ENCODE peak calls at places on chromosome 15, in ten cellular contexts. G, B, V, Y, Z, E, C, M, U and A are unnamed samples. For H3K27me3, the result is how much of the 10 kb centered on the place peaks cover.

GRCh38 chr15:58882243-58882642 is 51.2 kb downstream of the SLTM start:
- DNase-seq in G (no peak), B (no peak), V (no peak), Y (no peak), Z (no peak), E (no peak), C (no peak), M (no peak), U (no peak), A (no peak)

GRCh38 chr15:75232252-75232813 is 25.8 kb upstream of the GOLGA6C start:
- DNase-seq in G (no peak), B (no peak), V (peak), Y (no peak), Z (no peak), E (no peak), C (no peak), M (no peak), U (no peak), A (no peak)

GRCh38 chr15:29058903-29059539 is 173.2 kb downstream of the APBA2 start:
- DNase-seq in G (no peak), B (no peak), V (no peak), Y (no peak), Z (no peak), E (no peak), C (no peak), M (no peak), U (no peak), A (no peak)

GRCh38 chr15:101675015-101675414 is 22.8 kb upstream of the TM2D3 start:
- DNase-seq in G (no peak), B (no peak), V (no peak), Y (peak), Z (peak), E (peak), C (no peak), M (peak), U (no peak), A (peak)

GRCh38 chr15:96064351-96064756 is 266.1 kb upstream of the NR2F2 start:
- DNase-seq in G (no peak), B (no peak), V (no peak), Y (no peak), Z (peak), E (no peak), C (no peak), M (peak), U (no peak), A (peak)

GRCh38 chr15:82680200-82681102 is 29.2 kb downstream of the AP3B2 start:
- DNase-seq in G (no peak), B (peak), V (peak), Y (no peak), Z (no peak), E (no peak), C (peak), M (no peak), U (no peak), A (no peak)

GRCh38 chr15:85871545-85871944 is 76.8 kb upstream of the KLHL25 start:
- DNase-seq in G (no peak), B (no peak), V (no peak), Y (no peak), Z (no peak), E (no peak), C (no peak), M (no peak), U (no peak), A (no peak)

GRCh38 chr15:37709669-37710068 is 224.8 kb upstream of the TMCO5A start:
- DNase-seq in G (no peak), B (no peak), V (no peak), Y (no peak), Z (no peak), E (no peak), C (no peak), M (no peak), U (no peak), A (no peak)

GRCh38 chr15:69059170-69059943 is 44.9 kb downstream of the NOX5 start:
- DNase-seq in G (peak), B (peak), V (peak), Y (peak), Z (peak), E (peak), C (peak), M (peak), U (peak), A (peak)

GRCh38 chr15:87752250-87752951 is 504.1 kb downstream of the NTRK3 start:
- DNase-seq in G (no peak), B (no peak), V (no peak), Y (peak), Z (peak), E (peak), C (no peak), M (peak), U (no peak), A (peak)

GRCh38 chr15:25875551-25875950 is 12.4 kb upstream of the ATP10A start:
- DNase-seq in G (no peak), B (no peak), V (no peak), Y (no peak), Z (no peak), E (no peak), C (no peak), M (no peak), U (no peak), A (no peak)

GRCh38 chr15:78225783-78226541 is 8.4 kb downstream of the ACSBG1 start:
- DNase-seq in G (no peak), B (no peak), V (no peak), Y (peak), Z (no peak), E (peak), C (no peak), M (no peak), U (no peak), A (peak)

GRCh38 chr15:75042730-75043508 is 19.5 kb downstream of the PPCDC start:
- DNase-seq in G (peak), B (no peak), V (peak), Y (peak), Z (peak), E (peak), C (peak), M (no peak), U (peak), A (peak)

GRCh38 chr15:92805080-92805708 is 94.9 kb upstream of the CHD2 start:
- DNase-seq in G (no peak), B (no peak), V (no peak), Y (no peak), Z (peak), E (no peak), C (no peak), M (no peak), U (no peak), A (no peak)

DNA sequence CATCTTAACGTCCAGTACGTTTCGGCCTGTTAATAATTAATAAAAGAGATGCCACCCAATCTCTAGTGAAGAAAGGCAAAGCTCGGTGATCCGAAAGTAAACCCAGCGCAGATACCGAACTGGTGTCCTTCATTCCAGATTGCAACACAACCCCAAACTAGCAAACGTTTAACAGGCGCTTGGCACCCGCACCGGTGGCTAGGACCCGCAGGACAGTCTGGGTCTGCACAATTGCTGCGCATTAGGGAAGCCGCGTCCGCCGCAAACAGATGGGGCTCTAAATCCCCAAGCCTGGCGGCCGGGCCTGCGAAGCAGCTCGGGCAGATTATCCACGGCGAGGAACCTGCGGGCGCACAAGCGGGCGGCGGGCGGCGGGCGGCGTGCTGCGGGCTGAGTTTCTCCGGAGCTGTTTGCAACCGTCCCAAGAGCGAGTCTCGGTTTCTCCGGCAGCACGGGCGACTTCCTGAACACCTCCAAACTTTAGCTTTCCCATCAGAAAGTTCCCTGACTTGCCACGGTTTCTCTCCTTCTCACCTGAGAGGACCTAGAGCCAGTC is 112.1 kb upstream of the ICE2 start:
- DNase-seq in G (peak), B (no peak), V (peak), Y (peak), Z (peak), E (peak), C (peak), M (no peak), U (peak), A (peak)
- H3K4me3 ChIP-seq in G (peak), B (peak), V (peak), Y (peak), Z (peak), E (peak), C (peak), M (peak), U (peak), A (peak)

DNA sequence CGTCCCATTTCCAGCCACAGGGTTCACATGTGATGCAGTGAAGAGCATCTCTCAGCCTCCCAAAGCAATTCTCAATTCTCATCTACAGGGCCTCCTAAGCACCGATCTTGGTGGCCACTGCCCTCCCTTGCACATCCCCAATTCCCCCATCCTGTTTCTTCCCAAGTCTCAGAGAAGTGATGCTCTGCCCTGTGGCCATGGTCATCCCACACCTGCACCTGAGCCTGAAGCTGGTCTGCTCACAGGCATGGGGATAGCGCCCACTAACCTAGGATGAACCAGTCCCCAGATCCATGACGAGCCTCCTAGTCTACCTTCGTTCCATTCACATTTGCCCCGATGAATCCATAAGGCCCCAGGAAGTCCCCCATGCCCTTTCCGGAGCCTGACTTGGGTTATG is 201.5 kb downstream of the UACA start:
- DNase-seq in G (no peak), B (no peak), V (no peak), Y (no peak), Z (no peak), E (no peak), C (no peak), M (no peak), U (no peak), A (no peak)
- H3K27me3 ChIP-seq in G (under half), B (under half), V (under half), Y (under half), Z (half or more), E (under half), C (under half), M (under half), U (under half), A (under half)

GRCh38 chr15:56532766-56533455 is 68.0 kb upstream of the MNS1 start:
- DNase-seq in G (peak), B (no peak), V (no peak), Y (no peak), Z (peak), E (peak), C (no peak), M (no peak), U (no peak), A (no peak)
- H3K4me3 ChIP-seq in G (peak), B (no peak), V (no peak), Y (no peak), Z (no peak), E (no peak), C (no peak), M (no peak), U (no peak), A (no peak)

GRCh38 chr15:20348900-20349773 is 192.5 kb downstream of the GOLGA6L6 start:
- DNase-seq in G (no peak), B (no peak), V (peak), Y (no peak), Z (no peak), E (no peak), C (no peak), M (no peak), U (peak), A (no peak)

GRCh38 chr15:20349774-20350498 is 191.7 kb downstream of the GOLGA6L6 start:
- DNase-seq in G (peak), B (no peak), V (peak), Y (no peak), Z (no peak), E (no peak), C (peak), M (no peak), U (peak), A (no peak)

GRCh38 chr15:20352241-20353200 is 189.1 kb downstream of the GOLGA6L6 start:
- DNase-seq in G (peak), B (no peak), V (peak), Y (no peak), Z (no peak), E (no peak), C (peak), M (no peak), U (peak), A (no peak)

GRCh38 chr15:20353966-20354883 is 187.4 kb downstream of the GOLGA6L6 start:
- DNase-seq in G (peak), B (no peak), V (peak), Y (no peak), Z (no peak), E (no peak), C (no peak), M (no peak), U (peak), A (no peak)

DNA sequence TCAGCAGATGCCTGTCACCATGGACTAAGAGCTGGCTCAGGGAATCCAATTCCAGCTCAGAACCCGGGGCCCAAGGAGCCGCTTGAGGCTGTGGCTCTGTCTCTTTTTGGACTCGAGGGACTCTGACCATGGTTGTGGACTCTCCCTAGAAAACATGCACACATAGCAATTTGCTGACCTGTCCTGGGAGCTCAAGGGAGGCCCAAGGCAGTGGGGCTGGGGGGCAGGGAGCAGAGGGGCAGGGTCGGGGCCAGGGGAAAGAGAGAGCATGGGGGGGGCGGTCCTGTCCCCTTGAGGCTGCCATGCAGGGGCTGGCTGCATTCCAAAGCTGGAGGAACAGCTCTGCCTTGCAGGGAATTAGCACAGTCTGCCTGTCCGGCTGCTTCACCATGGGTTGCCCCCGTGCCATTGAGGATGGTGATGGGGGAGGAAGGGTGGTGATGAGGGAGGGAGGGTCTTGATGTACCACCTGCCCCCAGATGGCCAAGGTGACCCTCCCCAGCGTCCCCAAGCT is 190.1 kb downstream of the GOLGA6L6 start:
- DNase-seq in G (no peak), B (no peak), V (peak), Y (no peak), Z (no peak), E (no peak), C (peak), M (no peak), U (peak), A (no peak)
- H3K27me3 ChIP-seq in G (under half), B (half or more), V (under half), Y (under half), Z (under half), E (under half), C (under half), M (under half), U (under half), A (under half)

GRCh38 chr15:71162309-71162708 is 47.0 kb downstream of the THSD4 start:
- DNase-seq in G (no peak), B (no peak), V (no peak), Y (no peak), Z (no peak), E (no peak), C (no peak), M (no peak), U (no peak), A (no peak)

GRCh38 chr15:71168163-71168832 is 53.0 kb downstream of the THSD4 start:
- DNase-seq in G (no peak), B (no peak), V (no peak), Y (no peak), Z (no peak), E (no peak), C (no peak), M (no peak), U (no peak), A (no peak)

GRCh38 chr15:71170163-71170562 is 54.9 kb downstream of the THSD4 start:
- DNase-seq in G (no peak), B (no peak), V (no peak), Y (no peak), Z (no peak), E (no peak), C (no peak), M (no peak), U (no peak), A (no peak)

GRCh38 chr15:71171195-71171594 is 55.9 kb downstream of the THSD4 start:
- DNase-seq in G (no peak), B (no peak), V (no peak), Y (no peak), Z (no peak), E (no peak), C (no peak), M (no peak), U (no peak), A (no peak)

GRCh38 chr15:71167445-71168162 is 52.3 kb downstream of the THSD4 start:
- DNase-seq in G (no peak), B (no peak), V (no peak), Y (no peak), Z (no peak), E (no peak), C (no peak), M (no peak), U (no peak), A (no peak)
- H3K4me3 ChIP-seq in G (no peak), B (no peak), V (no peak), Y (no peak), Z (peak), E (no peak), C (no peak), M (no peak), U (peak), A (no peak)

GRCh38 chr15:70120954-70121655 is 23.4 kb upstream of the TLE3 start:
- DNase-seq in G (no peak), B (no peak), V (no peak), Y (no peak), Z (no peak), E (peak), C (no peak), M (no peak), U (no peak), A (no peak)
- H3K27me3 ChIP-seq in G (under half), B (under half), V (under half), Y (under half), Z (under half), E (under half), C (under half), M (under half), U (under half), A (under half)